ENCODE peak calls at places on chromosomes 6 and 20, in seven cellular contexts. P is A549, Y is fibroblast of lung, V is astrocyte of the spinal cord, K is choroid plexus epithelial cell, O is neural progenitor cell, E is uterus. T is an unnamed sample.
A peak's percentile ranks its signal among the peaks of the same experiment; 100 is the strongest.

GRCh38 chr6:136549359-136550044 is 720 bp downstream of the MAP7 start:
- DNase-seq in V (no peak), O (peak; percentile 56), E (peak; percentile 18), K (no peak), Y (peak; percentile 28), P (peak; percentile 49), T (no peak)

GRCh38 chr20:41094656-41095055 is 42.7 kb upstream of the PLCG1 start:
- DNase-seq in K (no peak), P (no peak), O (no peak), Y (peak; percentile 51), V (peak; percentile 29), E (peak; percentile 27), T (no peak)

GRCh38 chr6:137443901-137444300 is 50.3 kb downstream of the OLIG3 start:
- DNase-seq in V (no peak), Y (no peak), P (peak; percentile 1), E (no peak), O (no peak), K (no peak), T (no peak)

GRCh38 chr6:119343573-119344146 is 5.9 kb downstream of the MAN1A1 start:
- DNase-seq in K (no peak), P (no peak), E (no peak), O (no peak), Y (no peak), V (no peak), T (no peak)

GRCh38 chr6:36141961-36142360 is 11.6 kb downstream of the MAPK13 start:
- DNase-seq in Y (no peak), V (no peak), P (no peak), O (no peak), K (no peak), E (no peak), T (no peak)

GRCh38 chr20:58233881-58234528 is 5.6 kb upstream of the ANKRD60 start:
- DNase-seq in P (peak; percentile 23), O (peak; percentile 72), K (no peak), Y (no peak), E (peak; percentile 34), V (no peak), T (no peak)

GRCh38 chr6:111663232-111663631 is 57.6 kb upstream of the TRAF3IP2 start:
- DNase-seq in K (peak; percentile 24), Y (peak; percentile 8), P (no peak), V (no peak), O (peak; percentile 33), E (peak; percentile 61), T (no peak)

GRCh38 chr6:136747538-136747937 is 44.7 kb downstream of the MAP3K5 start:
- DNase-seq in Y (no peak), O (no peak), P (no peak), K (no peak), V (no peak), E (no peak), T (no peak)

GRCh38 chr20:43584448-43585138 is 6.1 kb upstream of the IFT52 start:
- DNase-seq in P (no peak), O (no peak), V (peak; percentile 50), Y (peak; percentile 88), E (no peak), K (peak; percentile 92), T (peak; percentile 83)

GRCh38 chr6:24797596-24798216 is 1.0 kb downstream of the ARMH2 start:
- DNase-seq in O (no peak), E (no peak), V (peak; percentile 27), Y (no peak), K (peak; percentile 61), P (no peak), T (no peak)

GRCh38 chr20:2703716-2704475 is 11.3 kb downstream of the EBF4 start:
- DNase-seq in Y (no peak), E (no peak), O (no peak), V (no peak), P (no peak), K (no peak), T (no peak)

GRCh38 chr6:17267586-17267985 is 13.6 kb upstream of the RBM24 start:
- DNase-seq in P (no peak), O (no peak), Y (no peak), K (no peak), V (no peak), E (no peak), T (no peak)

GRCh38 chr6:158467923-158468322 is 92.0 kb upstream of the TMEM181 start:
- DNase-seq in V (no peak), Y (no peak), K (peak; percentile 50), O (peak; percentile 50), P (no peak), E (no peak), T (no peak)

GRCh38 chr20:50797142-50797541 is 2.3 kb downstream of the BCAS4 start:
- DNase-seq in P (no peak), O (no peak), E (no peak), K (no peak), Y (no peak), V (no peak), T (no peak)

GRCh38 chr6:113855500-113856010 is 1.6 kb upstream of the MARCKS start:
- DNase-seq in E (no peak), Y (peak; percentile 58), P (peak; percentile 32), K (peak; percentile 60), O (peak; percentile 67), V (peak; percentile 67), T (peak; percentile 66)

GRCh38 chr6:85464260-85464644 is 14.4 kb downstream of the NT5E start:
- DNase-seq in O (no peak), P (peak; percentile 58), K (peak; percentile 98), E (peak; percentile 36), V (peak; percentile 99), Y (peak; percentile 98), T (peak; percentile 97)

GRCh38 chr6:118551063-118551672 is 3.1 kb downstream of the PLN start:
- DNase-seq in V (peak; percentile 76), E (no peak), K (peak; percentile 87), O (peak; percentile 59), P (peak; percentile 47), Y (peak; percentile 83), T (peak; percentile 63)

GRCh38 chr6:150123645-150124044 is 19.2 kb upstream of the PPP1R14C start:
- DNase-seq in O (no peak), V (no peak), Y (no peak), P (no peak), E (no peak), K (no peak), T (no peak)

GRCh38 chr20:6835609-6836008 is 68.1 kb downstream of the BMP2 start:
- DNase-seq in E (no peak), V (no peak), Y (no peak), O (no peak), P (no peak), K (no peak), T (no peak)

GRCh38 chr6:166925141-166925996 is 31.0 kb downstream of the RNASET2 start:
- DNase-seq in K (no peak), O (no peak), Y (no peak), P (no peak), E (no peak), V (no peak), T (no peak)

GRCh38 chr6:54602591-54602990 is 244.0 kb upstream of the FAM83B start:
- DNase-seq in O (no peak), E (no peak), P (no peak), V (no peak), K (no peak), Y (peak; percentile 9), T (no peak)

GRCh38 chr20:11958852-11959251 is 41.2 kb downstream of the BTBD3 start:
- DNase-seq in Y (no peak), V (no peak), P (no peak), K (no peak), O (no peak), E (peak; percentile 17), T (no peak)

GRCh38 chr6:108606130-108606797 is 45.5 kb downstream of the FOXO3 start:
- DNase-seq in O (no peak), K (no peak), Y (no peak), V (no peak), P (no peak), E (no peak), T (no peak)

GRCh38 chr6:108610270-108610839 is 49.6 kb downstream of the FOXO3 start:
- DNase-seq in O (peak; percentile 16), V (no peak), Y (no peak), P (no peak), E (no peak), K (no peak), T (no peak)

GRCh38 chr6:108612852-108613251 is 52.1 kb downstream of the FOXO3 start:
- DNase-seq in K (no peak), V (no peak), E (no peak), Y (no peak), O (no peak), P (no peak), T (no peak)

GRCh38 chr6:108608453-108609275 is 47.9 kb downstream of the FOXO3 start:
- DNase-seq in K (no peak), O (peak; percentile 34), E (no peak), P (no peak), V (peak; percentile 72), Y (peak; percentile 41), T (peak; percentile 89)

DNA sequence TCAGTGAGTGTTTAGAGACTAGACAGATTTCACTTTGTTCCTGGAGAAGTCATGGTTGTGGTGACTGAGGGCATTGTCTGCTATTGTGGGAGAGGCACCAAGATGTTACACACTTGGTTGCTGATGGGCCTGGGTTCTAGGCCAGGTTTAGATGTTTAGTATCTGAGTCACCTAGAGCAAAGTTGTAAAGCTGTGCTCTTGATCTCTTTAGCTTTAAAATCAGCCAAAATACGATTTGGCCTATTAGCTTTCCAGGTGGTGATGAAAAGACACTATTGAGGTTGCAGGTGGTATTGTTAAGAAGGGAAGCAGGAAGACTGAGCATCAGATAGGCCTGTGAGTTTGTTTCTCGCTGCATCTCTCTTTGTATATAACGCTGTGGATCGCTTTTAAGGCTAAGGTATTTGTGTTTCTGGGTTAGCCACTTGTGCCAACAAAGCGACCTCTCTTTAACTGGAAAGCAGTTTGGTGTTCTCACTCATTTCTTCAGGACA is 48.6 kb downstream of the FOXO3 start:
- DNase-seq in K (no peak), E (no peak), V (peak; percentile 83), O (no peak), P (no peak), Y (peak; percentile 35), T (no peak)
- TF ChIP-seq CTCF in K (no peak), E (no peak), V (no peak), O (no peak), P (no peak), Y (no peak), T (no peak)

GRCh38 chr20:34956041-34956458 is 382 bp downstream of the MYH7B start:
- DNase-seq in E (no peak), V (no peak), Y (no peak), O (no peak), K (no peak), P (no peak), T (no peak)
- H3K4me3 ChIP-seq in E (peak overlapping the region; percentile 64), V (peak overlapping the region; percentile 62), Y (peak overlapping the region; percentile 46), O (peak overlapping the region; percentile 62), K (peak overlapping the region; percentile 84), P (peak overlapping the region; percentile 59), T (peak overlapping the region; percentile 76)

DNA sequence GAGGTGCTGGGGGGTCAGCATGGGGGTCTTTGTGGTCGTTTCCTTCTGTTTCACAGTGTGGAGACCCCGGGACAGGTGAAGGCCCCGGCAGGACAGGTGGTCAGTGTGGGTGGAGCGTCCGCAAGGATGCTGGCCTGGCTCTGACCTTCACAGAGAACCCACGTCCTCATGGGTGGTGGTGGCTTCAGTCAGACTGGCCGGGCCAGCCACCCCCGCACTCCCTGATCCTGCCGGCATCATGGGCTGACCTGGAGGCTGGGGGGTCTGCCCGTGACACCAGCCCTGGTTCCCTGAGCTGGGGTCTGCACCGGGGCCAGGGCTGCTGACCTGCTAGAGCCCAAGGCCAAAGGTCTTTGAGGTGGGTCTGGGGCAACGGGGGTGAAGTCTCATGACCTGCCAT is 41.9 kb downstream of the CDH4 start:
- DNase-seq in O (no peak), Y (no peak), E (no peak), P (no peak), K (no peak), V (no peak), T (no peak)
- TF ChIP-seq CTCF in O (no peak), Y (no peak), E (no peak), P (no peak), K (no peak), V (no peak), T (no peak)

GRCh38 chr6:110329729-110330436 is 28.3 kb downstream of the METTL24 start:
- DNase-seq in E (no peak), P (no peak), Y (no peak), K (peak; percentile 67), O (no peak), V (no peak), T (peak; percentile 59)
- H3K4me3 ChIP-seq in E (peak overlapping the region; percentile 32), P (no peak overlapping the region), Y (peak overlapping the region; percentile 7), K (peak overlapping the region; percentile 44), O (no peak overlapping the region), V (no peak overlapping the region), T (peak overlapping the region; percentile 26)

T was measured in fibroblast of villous mesenchyme.